ENCODE peak calls at places on chromosomes 13 and 19, in six cellular contexts. Q, W, O, B, S and T are unnamed samples.

GRCh38 chr13:20405691-20406090 is 120.0 kb downstream of the CRYL1 start:
- DNase-seq in Q (no peak), W (no peak), O (no peak), B (no peak), S (no peak), T (no peak)

GRCh38 chr19:14772467-14772866 is 5.9 kb downstream of the ADGRE2 start:
- DNase-seq in Q (no peak), W (no peak), O (no peak), B (no peak), S (no peak), T (no peak)

GRCh38 chr13:75666646-75667351 is 30.7 kb downstream of the LMO7 start:
- DNase-seq in Q (no peak), W (no peak), O (no peak), B (no peak), S (no peak), T (no peak)

GRCh38 chr13:104314926-104315535 is 1248.8 kb upstream of the SLC10A2 start:
- DNase-seq in Q (no peak), W (no peak), O (no peak), B (no peak), S (no peak), T (no peak)

GRCh38 chr19:17138937-17139598 is 63.5 kb downstream of the MYO9B start:
- DNase-seq in Q (no peak), W (no peak), O (peak; percentile 52), B (no peak), S (no peak), T (no peak)

GRCh38 chr19:49422407-49423277 is 599 bp downstream of the PTH2 start:
- DNase-seq in Q (no peak), W (peak; percentile 91), O (no peak), B (peak; percentile 28), S (no peak), T (no peak)

GRCh38 chr13:22960827-22961226 is 220.0 kb upstream of the SGCG start:
- DNase-seq in Q (no peak), W (no peak), O (no peak), B (no peak), S (no peak), T (no peak)

GRCh38 chr13:38002596-38002995 is 133.0 kb upstream of the TRPC4 start:
- DNase-seq in Q (no peak), W (no peak), O (no peak), B (peak; percentile 15), S (no peak), T (no peak)

GRCh38 chr13:26710166-26710565 is 50.4 kb downstream of the GPR12 start:
- DNase-seq in Q (no peak), W (no peak), O (no peak), B (no peak), S (no peak), T (no peak)

GRCh38 chr13:27126877-27127276 is 44.7 kb downstream of the USP12 start:
- DNase-seq in Q (no peak), W (no peak), O (no peak), B (no peak), S (no peak), T (no peak)

GRCh38 chr13:102376314-102376713 is 25.5 kb downstream of the FGF14 start:
- DNase-seq in Q (no peak), W (no peak), O (no peak), B (no peak), S (no peak), T (no peak)

GRCh38 chr19:40811478-40812341 is 12.7 kb downstream of the EGLN2 start:
- DNase-seq in Q (no peak), W (peak; percentile 39), O (no peak), B (no peak), S (no peak), T (no peak)

GRCh38 chr13:33870046-33870668 is 52.2 kb downstream of the RFC3 start:
- DNase-seq in Q (no peak), W (no peak), O (no peak), B (no peak), S (no peak), T (no peak)

GRCh38 chr13:85825454-85825853 is 26.2 kb upstream of the SLITRK6 start:
- DNase-seq in Q (no peak), W (no peak), O (no peak), B (no peak), S (no peak), T (no peak)

GRCh38 chr19:34555447-34555846 is 73.9 kb downstream of the WTIP start:
- DNase-seq in Q (no peak), W (no peak), O (peak; percentile 28), B (peak; percentile 5), S (no peak), T (peak; percentile 24)

GRCh38 chr19:688992-689391 is 6.3 kb downstream of the PRSS57 start:
- DNase-seq in Q (no peak), W (no peak), O (no peak), B (no peak), S (no peak), T (no peak)

GRCh38 chr13:90239130-90239529 is 1108.4 kb upstream of the MIR17HG start:
- DNase-seq in Q (no peak), W (no peak), O (no peak), B (no peak), S (no peak), T (no peak)

GRCh38 chr19:40465025-40465780 is at the start of gene BLVRB:
- DNase-seq in Q (no peak), W (no peak), O (peak; percentile 52), B (no peak), S (no peak), T (no peak)

GRCh38 chr13:95858286-95859075 is 181.5 kb downstream of the DNAJC3 start:
- DNase-seq in Q (no peak), W (no peak), O (no peak), B (peak; percentile 90), S (no peak), T (no peak)

GRCh38 chr19:53823380-53824120 is 564 bp downstream of the NLRP12 start:
- DNase-seq in Q (no peak), W (no peak), O (no peak), B (no peak), S (no peak), T (no peak)

GRCh38 chr19:8567522-8568172 is 9.6 kb downstream of the MYO1F start:
- DNase-seq in Q (no peak), W (no peak), O (no peak), B (no peak), S (no peak), T (no peak)

GRCh38 chr19:8569066-8569761 is 8.0 kb downstream of the MYO1F start:
- DNase-seq in Q (peak; percentile 63), W (peak; percentile 80), O (no peak), B (no peak), S (no peak), T (peak; percentile 49)

GRCh38 chr19:8571006-8571411 is 6.2 kb downstream of the MYO1F start:
- DNase-seq in Q (no peak), W (no peak), O (peak; percentile 34), B (no peak), S (no peak), T (no peak)

GRCh38 chr19:8561071-8561764 is 16.0 kb downstream of the MYO1F start:
- DNase-seq in Q (no peak), W (no peak), O (no peak), B (no peak), S (no peak), T (no peak)

DNA sequence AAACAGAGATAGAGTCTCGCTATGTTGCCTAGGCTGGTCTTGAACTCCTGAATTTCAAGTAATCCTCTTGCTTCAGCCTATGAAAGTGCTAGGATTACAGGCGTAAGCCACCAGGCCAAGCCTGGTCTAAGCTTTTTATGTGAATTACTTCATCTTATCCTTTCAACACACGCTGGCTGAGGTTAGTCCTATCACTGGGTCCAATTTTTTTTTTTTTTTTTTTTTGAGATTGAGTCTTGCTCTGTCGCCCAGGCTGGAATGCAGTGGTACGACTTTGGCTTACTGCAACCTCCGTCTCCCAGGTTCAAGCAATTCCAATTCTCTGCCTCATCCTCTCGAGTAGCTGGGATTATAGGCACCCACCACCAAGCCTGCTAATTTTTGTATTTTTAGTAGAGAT is 10.4 kb downstream of the MYO1F start:
- DNase-seq in Q (no peak), W (no peak), O (no peak), B (no peak), S (no peak), T (no peak)
- H3K4me1 ChIP-seq in Q (peaks cover 24% of the 10 kb centered on the region), W (peaks cover 22% of the 10 kb centered on the region), O (no peaks in the 10 kb centered on the region), B (no peaks in the 10 kb centered on the region), S (no peaks in the 10 kb centered on the region), T (peaks cover 8% of the 10 kb centered on the region)

GRCh38 chr19:38733493-38734175 is 10.6 kb downstream of the CAPN12 start:
- DNase-seq in Q (no peak), W (no peak), O (no peak), B (no peak), S (no peak), T (no peak)

GRCh38 chr19:38735257-38735686 is 9.0 kb downstream of the CAPN12 start:
- DNase-seq in Q (no peak), W (peak; percentile 61), O (no peak), B (no peak), S (no peak), T (no peak)

GRCh38 chr19:38734426-38735256 is 9.6 kb downstream of the CAPN12 start:
- DNase-seq in Q (peak; percentile 25), W (no peak), O (no peak), B (no peak), S (no peak), T (no peak)

GRCh38 chr19:38733241-38733492 is 11.1 kb downstream of the CAPN12 start:
- DNase-seq in Q (no peak), W (no peak), O (no peak), B (no peak), S (no peak), T (no peak)

DNA sequence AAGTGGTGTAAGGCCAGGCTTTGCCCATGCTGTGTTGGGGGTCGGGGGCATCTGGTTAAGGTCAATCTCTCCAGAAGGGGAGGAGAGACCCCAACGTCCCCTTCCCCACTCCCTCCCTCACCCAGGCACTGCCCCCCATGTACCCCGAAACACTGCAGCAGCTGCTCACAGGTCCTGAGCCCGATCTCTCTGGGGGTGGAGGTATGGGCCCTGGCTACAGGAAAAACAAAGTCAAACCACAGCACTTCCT is 10.2 kb downstream of the CAPN12 start:
- DNase-seq in Q (no peak), W (no peak), O (no peak), B (no peak), S (no peak), T (no peak)
- TF ChIP-seq POLR2A in Q (no peak), W (no peak), O (no peak), B (no peak), S (no peak), T (no peak)

DNA sequence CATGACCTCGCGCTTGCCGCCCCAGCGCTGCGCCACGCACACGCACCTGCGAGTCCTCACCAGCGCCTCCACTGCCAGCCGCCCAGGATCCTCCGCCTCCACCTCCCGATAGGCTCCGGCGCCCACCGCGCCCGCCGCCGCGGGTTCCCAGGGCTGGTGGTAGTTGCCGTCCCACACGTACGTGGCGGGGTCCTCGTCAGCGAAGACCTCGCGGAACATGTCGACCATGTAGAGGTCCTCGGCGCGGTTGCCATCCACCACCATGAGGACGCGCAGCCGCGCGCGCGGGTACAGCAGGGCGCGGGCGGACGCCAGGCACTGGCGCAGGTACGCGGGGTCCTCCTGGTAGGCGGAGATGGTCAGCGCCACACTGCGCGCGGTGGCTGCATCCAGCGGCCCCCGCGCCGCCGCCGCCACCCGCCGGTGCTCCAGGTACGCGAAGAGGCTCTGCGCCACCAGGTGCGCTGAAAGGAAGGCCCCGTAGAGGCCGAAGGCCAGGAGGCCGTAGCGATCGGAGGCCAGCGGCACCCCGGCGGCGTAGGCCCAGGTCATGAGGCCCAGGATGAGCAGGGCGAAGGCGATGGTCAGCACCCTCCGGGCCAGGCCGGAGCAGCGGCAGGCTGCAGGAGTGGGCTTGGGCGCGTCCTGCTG is 4.4 kb downstream of the HAS1 start:
- DNase-seq in Q (no peak), W (no peak), O (no peak), B (no peak), S (no peak), T (no peak)
- TF ChIP-seq EZH2 in Q (no peak), W (no peak), O (no peak), B (peak; percentile 79), S (peak; percentile 75), T (no peak)

GRCh38 chr13:113879506-113880360 is 15.9 kb upstream of the GAS6 start:
- DNase-seq in Q (no peak), W (no peak), O (no peak), B (no peak), S (no peak), T (no peak)
- H3K4me1 ChIP-seq in Q (no peaks in the 10 kb centered on the region), W (peaks cover 19% of the 10 kb centered on the region), O (no peaks in the 10 kb centered on the region), B (peaks cover 17% of the 10 kb centered on the region), S (no peaks in the 10 kb centered on the region), T (no peaks in the 10 kb centered on the region)